ENCODE peak calls at places on chromosomes 16 and 17, in four cellular contexts. L is HepG2, S is K562, N is GM12878. Z is an unnamed sample.

GRCh38 chr17:33968350-33969044 is 286.6 kb upstream of the CCL2 start:
- DNase-seq in L (no peak), S (peak), N (peak), Z (no peak)

GRCh38 chr17:682150-682549 is 32.5 kb downstream of the VPS53 start:
- DNase-seq in L (no peak), S (no peak), N (no peak), Z (no peak)

GRCh38 chr17:77604301-77605031 is 354.0 kb upstream of the TNRC6C start:
- DNase-seq in L (no peak), S (no peak), N (no peak), Z (no peak)

GRCh38 chr17:57636985-57637667 is 108.0 kb downstream of the CCDC182 start:
- DNase-seq in L (no peak), S (no peak), N (no peak), Z (no peak)

GRCh38 chr16:85375282-85375681 is 237.8 kb upstream of the GSE1 start:
- DNase-seq in L (no peak), S (no peak), N (no peak), Z (no peak)

GRCh38 chr16:14634389-14634725 is 1.6 kb downstream of the BFAR start:
- DNase-seq in L (no peak), S (no peak), N (no peak), Z (no peak)

GRCh38 chr17:59804910-59805381 is 87.8 kb downstream of the TUBD1 start:
- DNase-seq in L (no peak), S (peak), N (no peak), Z (no peak)

GRCh38 chr17:41810659-41811548 is 845 bp downstream of the P3H4 start:
- DNase-seq in L (no peak), S (no peak), N (no peak), Z (no peak)

GRCh38 chr16:68283840-68284595 is 19.7 kb downstream of the SLC7A6 start:
- DNase-seq in L (no peak), S (no peak), N (no peak), Z (no peak)

DNA sequence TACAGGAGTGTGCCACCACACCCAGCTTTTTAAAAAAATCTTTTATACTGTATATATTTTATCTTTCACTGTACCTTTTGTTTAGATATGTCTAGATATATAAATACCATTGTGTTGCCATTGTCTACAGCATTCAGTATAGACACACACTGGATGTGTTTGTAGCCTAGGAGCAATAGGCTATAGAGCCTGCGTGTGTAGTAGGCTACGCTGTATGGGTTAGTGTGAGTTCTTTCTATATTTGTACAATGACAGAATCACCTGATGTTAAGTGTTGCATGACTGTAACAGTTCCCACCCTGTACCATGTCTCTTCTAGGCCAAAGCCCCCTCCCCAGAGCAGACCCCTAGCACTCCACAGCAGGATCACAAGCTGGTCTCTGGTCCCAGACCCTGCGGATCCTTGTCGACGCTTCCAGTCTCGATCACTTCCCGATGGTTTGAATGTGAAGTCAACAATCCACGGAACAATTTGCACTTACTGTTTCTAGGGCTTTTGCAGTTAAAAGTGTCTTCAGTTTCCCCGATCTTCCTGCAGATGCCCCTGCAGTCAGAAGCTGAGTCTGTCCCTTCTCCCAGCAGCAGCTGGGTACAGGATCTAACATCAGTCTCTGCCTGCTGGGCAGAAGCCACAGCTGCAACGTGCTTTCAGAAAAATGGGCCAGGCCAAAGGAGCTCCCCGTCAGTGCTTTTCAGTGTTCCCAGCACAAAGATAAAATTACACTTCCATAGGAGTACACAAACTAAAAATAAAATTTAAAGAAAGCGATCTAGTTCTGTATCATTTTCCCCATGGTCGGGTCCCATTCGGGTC is 35.3 kb downstream of the ADAM11 start:
- DNase-seq in L (no peak), S (no peak), N (no peak), Z (no peak)
- TF ChIP-seq TARDBP in L (no peak), S (no peak), N (no peak), Z (no peak)

DNA sequence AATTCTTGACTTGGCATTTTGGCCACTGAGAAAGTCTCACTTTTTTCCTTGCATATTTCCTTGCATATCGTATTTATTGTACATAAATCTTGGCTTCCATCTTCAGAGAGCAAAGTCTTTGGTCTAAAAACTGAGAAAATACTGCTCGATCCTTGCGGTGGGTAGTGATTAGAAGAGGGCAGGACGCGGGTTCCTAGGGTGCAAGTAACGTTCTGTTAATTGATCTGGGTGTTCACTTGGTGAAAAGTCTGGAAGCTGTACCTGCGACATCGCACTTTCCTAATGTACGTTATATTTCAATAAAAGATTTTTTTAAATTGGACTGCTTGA is 758 bp upstream of the UBALD2 start:
- DNase-seq in L (no peak), S (no peak), N (no peak), Z (no peak)
- TF ChIP-seq TARDBP in L (no peak), S (no peak), N (no peak), Z (no peak)

DNA sequence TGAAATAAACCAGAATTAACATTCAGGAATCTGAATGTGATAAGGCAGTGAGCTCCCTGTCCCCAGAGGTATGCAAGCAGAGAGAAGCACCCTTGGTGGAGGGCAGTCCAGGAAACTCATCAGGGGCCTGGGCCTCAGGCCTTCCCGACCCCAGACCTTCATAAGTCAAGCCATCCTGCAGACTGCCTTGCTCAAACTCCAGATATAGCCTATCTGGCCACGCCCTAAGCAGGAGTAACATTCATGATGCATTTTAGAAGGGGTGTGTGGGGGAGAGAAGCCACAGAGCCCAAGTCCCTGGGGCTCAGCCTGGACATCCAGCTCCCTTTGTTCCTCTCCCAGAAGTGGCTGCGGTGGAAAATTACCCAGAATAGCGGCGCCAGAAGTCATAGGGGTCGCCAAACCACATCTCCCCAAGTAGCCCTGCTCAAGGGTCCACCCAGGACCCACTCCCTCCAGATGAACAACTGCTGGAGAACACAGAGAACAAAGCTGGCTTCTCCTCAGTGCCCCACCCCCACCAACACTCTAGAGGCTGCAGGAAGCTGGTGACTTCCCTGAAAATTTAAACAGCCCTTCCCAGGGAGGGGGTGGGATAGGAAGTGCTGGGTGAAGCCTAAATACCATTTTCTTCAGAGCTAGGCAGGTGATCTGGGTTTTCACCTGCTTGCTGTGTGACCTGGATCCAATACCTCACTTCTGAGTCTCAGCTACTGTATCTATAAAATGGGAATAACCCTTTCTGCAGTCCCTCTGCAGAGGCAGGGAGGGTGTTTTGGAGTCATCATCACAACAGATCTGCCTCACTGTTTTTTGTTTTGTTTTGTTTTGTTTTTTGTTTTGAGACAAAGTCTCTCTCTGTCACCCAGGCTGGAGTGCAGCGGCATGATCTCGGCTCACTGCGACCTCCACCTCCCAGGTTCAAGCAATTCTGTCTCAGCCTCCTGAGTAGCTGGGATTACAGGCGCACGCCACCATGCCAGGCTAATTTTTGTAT is 1.5 kb upstream of the SREBF1 start:
- DNase-seq in L (peak), S (peak), N (no peak), Z (no peak)
- TF ChIP-seq TARDBP in L (peak), S (no peak), N (no peak), Z (no peak)

GRCh38 chr17:27523712-27524111 is 67.5 kb downstream of the KSR1 start:
- DNase-seq in L (no peak), S (no peak), N (no peak), Z (no peak)
- TF ChIP-seq TARDBP in L (no peak), S (no peak), N (no peak), Z (no peak)

Z was measured in HEK293T.